ENCODE peak calls at places on chromosomes 6 and 20, in seven cellular contexts. X, L, K, Y, D, A and N are unnamed samples.

GRCh38 chr6:161439093-161439492 is 165.2 kb upstream of the AGPAT4 start:
- DNase-seq in L (no peak), D (no peak), X (peak), A (no peak), Y (peak), K (peak), N (no peak)

GRCh38 chr6:111486921-111487320 is 3.9 kb upstream of the REV3L start:
- DNase-seq in A (no peak), Y (no peak), X (no peak), D (no peak), K (no peak), L (no peak), N (no peak)

GRCh38 chr6:134169881-134170486 is 117.6 kb upstream of the SLC2A12 start:
- DNase-seq in X (no peak), A (no peak), Y (no peak), L (no peak), K (no peak), D (no peak), N (no peak)

GRCh38 chr6:121680058-121680457 is 244.6 kb downstream of the GJA1 start:
- DNase-seq in K (no peak), A (no peak), X (no peak), Y (no peak), D (no peak), L (no peak), N (no peak)

GRCh38 chr6:26363882-26364825 is 844 bp upstream of the BTN3A2 start:
- DNase-seq in L (no peak), Y (peak), X (no peak), D (no peak), K (peak), A (no peak), N (no peak)

GRCh38 chr6:50543666-50544065 is 169.7 kb upstream of the TFAP2D start:
- DNase-seq in K (no peak), Y (no peak), D (no peak), X (no peak), A (no peak), L (no peak), N (no peak)

GRCh38 chr6:147933201-147933600 is 409.4 kb upstream of the SASH1 start:
- DNase-seq in Y (no peak), L (no peak), K (no peak), X (no peak), A (no peak), D (no peak), N (no peak)

GRCh38 chr20:47503685-47504084 is 2.0 kb downstream of the NCOA3 start:
- DNase-seq in L (no peak), A (no peak), K (peak), D (no peak), X (no peak), Y (no peak), N (peak)

GRCh38 chr6:32108094-32108627 is 977 bp downstream of the TNXB start:
- DNase-seq in D (no peak), Y (peak), X (no peak), A (no peak), L (no peak), K (peak), N (no peak)

GRCh38 chr6:153108320-153108719 is 22.8 kb downstream of the RGS17 start:
- DNase-seq in K (peak), Y (no peak), L (no peak), X (no peak), A (no peak), D (no peak), N (no peak)

GRCh38 chr6:4169028-4169789 is 33.8 kb upstream of the ECI2 start:
- DNase-seq in D (no peak), K (no peak), X (no peak), Y (no peak), L (no peak), A (no peak), N (no peak)

GRCh38 chr6:41560440-41561192 is 14.4 kb downstream of the FOXP4 start:
- DNase-seq in D (peak), X (no peak), K (no peak), A (peak), Y (no peak), L (no peak), N (no peak)

GRCh38 chr6:11270030-11271027 is 37.9 kb upstream of the NEDD9 start:
- DNase-seq in D (no peak), X (no peak), K (no peak), L (no peak), A (no peak), Y (no peak), N (peak)

GRCh38 chr6:3794092-3794491 is 42.6 kb upstream of the PXDC1 start:
- DNase-seq in A (no peak), L (no peak), D (no peak), X (no peak), K (no peak), Y (no peak), N (no peak)

GRCh38 chr6:10655508-10656055 is 38.8 kb downstream of the C6orf52 start:
- DNase-seq in K (no peak), Y (no peak), A (no peak), L (no peak), D (no peak), X (no peak), N (no peak)

GRCh38 chr6:12163149-12163548 is 127.0 kb upstream of the EDN1 start:
- DNase-seq in K (no peak), Y (no peak), D (peak), L (no peak), X (no peak), A (no peak), N (no peak)

GRCh38 chr6:52162940-52163908 is 23.0 kb upstream of the IL17A start:
- DNase-seq in D (no peak), Y (no peak), K (peak), L (no peak), A (no peak), X (no peak), N (no peak)

GRCh38 chr6:34025112-34025807 is 120.6 kb downstream of the GRM4 start:
- DNase-seq in L (no peak), Y (no peak), X (no peak), D (no peak), A (no peak), K (no peak), N (no peak)

GRCh38 chr20:35820715-35821114 is 48.9 kb downstream of the PHF20 start:
- DNase-seq in X (no peak), D (no peak), Y (peak), K (peak), A (no peak), L (no peak), N (no peak)

GRCh38 chr6:157442296-157442695 is 61.3 kb downstream of the ZDHHC14 start:
- DNase-seq in L (no peak), Y (no peak), D (no peak), K (peak), X (no peak), A (no peak), N (no peak)

GRCh38 chr6:34947561-34947960 is 58.5 kb downstream of the ANKS1A start:
- DNase-seq in L (no peak), X (no peak), D (no peak), Y (no peak), A (no peak), K (no peak), N (no peak)

GRCh38 chr20:45823949-45824835 is 2.9 kb downstream of the TNNC2 start:
- DNase-seq in K (peak), A (peak), D (peak), Y (peak), L (no peak), X (no peak), N (no peak)

GRCh38 chr20:42852691-42853090 is 337.0 kb downstream of the PTPRT start:
- DNase-seq in L (no peak), A (no peak), Y (no peak), D (no peak), K (no peak), X (no peak), N (no peak)

GRCh38 chr6:129140571-129140970 is 257.6 kb downstream of the LAMA2 start:
- DNase-seq in D (no peak), L (no peak), K (no peak), Y (no peak), A (no peak), X (no peak), N (no peak)

GRCh38 chr20:46563170-46563847 is 12.9 kb upstream of the OCSTAMP start:
- DNase-seq in A (no peak), Y (no peak), L (no peak), D (no peak), X (no peak), K (no peak), N (no peak)

GRCh38 chr20:58839474-58839874 is 11.2 kb downstream of the GNAS-AS1 start:
- DNase-seq in D (peak), X (peak), K (peak), L (no peak), A (peak), Y (no peak), N (peak)

GRCh38 chr6:163782436-163783003 is 368.0 kb downstream of the QKI start:
- DNase-seq in K (no peak), L (no peak), Y (no peak), A (no peak), D (no peak), X (no peak), N (no peak)